ENCODE peak calls at places on chromosome 17, in six cellular contexts. O is trophoblast cell, D is IMR-90, B is H9, G is mesenchymal stem cell, Z is H1. R is an unnamed sample.

GRCh38 chr17:12388206-12388605 is 277.5 kb upstream of the MYOCD start:
- DNase-seq in G (peak), D (peak), O (no peak), B (no peak), Z (no peak), R (no peak)

GRCh38 chr17:75473246-75473645 is 16.8 kb downstream of the TMEM94 start:
- DNase-seq in Z (no peak), B (no peak), G (no peak), D (no peak), O (no peak), R (no peak)

GRCh38 chr17:76983075-76983411 is 114.8 kb downstream of the MGAT5B start:
- DNase-seq in O (no peak), B (no peak), D (no peak), Z (no peak), G (no peak), R (no peak)

GRCh38 chr17:332558-333322 is 19.9 kb downstream of the RPH3AL start:
- DNase-seq in O (no peak), G (peak), D (peak), Z (no peak), B (peak), R (no peak)

GRCh38 chr17:44095388-44095646 is 24.8 kb downstream of the G6PC3 start:
- DNase-seq in Z (no peak), G (no peak), D (no peak), O (no peak), B (no peak), R (no peak)

GRCh38 chr17:65547253-65547670 is 14.2 kb downstream of the AXIN2 start:
- DNase-seq in Z (no peak), O (no peak), D (peak), B (no peak), G (no peak), R (no peak)

GRCh38 chr17:7250655-7251329 is 742 bp downstream of the CTDNEP1 start:
- DNase-seq in Z (no peak), G (peak), O (no peak), D (no peak), B (no peak), R (no peak)

GRCh38 chr17:31581491-31581890 is 190.0 kb downstream of the RAB11FIP4 start:
- DNase-seq in B (peak), O (no peak), Z (no peak), G (no peak), D (peak), R (no peak)

GRCh38 chr17:42407289-42407836 is 15.7 kb downstream of the CAVIN1 start:
- DNase-seq in Z (no peak), O (no peak), D (peak), G (no peak), B (peak), R (no peak)

GRCh38 chr17:5424909-5425308 is 4.9 kb downstream of the RPAIN start:
- DNase-seq in Z (no peak), B (no peak), G (peak), D (peak), O (no peak), R (no peak)

GRCh38 chr17:73942668-73943415 is 260.6 kb upstream of the RPL38 start:
- DNase-seq in B (no peak), D (no peak), G (no peak), O (no peak), Z (no peak), R (no peak)

GRCh38 chr17:7034955-7035590 is 742 bp upstream of the SLC16A13 start:
- DNase-seq in B (no peak), G (no peak), D (no peak), Z (no peak), O (no peak), R (no peak)

GRCh38 chr17:78736526-78737079 is 45.5 kb downstream of the CYTH1 start:
- DNase-seq in Z (no peak), B (peak), D (no peak), G (no peak), O (peak), R (no peak)

GRCh38 chr17:64024781-64025731 is 4.6 kb upstream of the ICAM2 start:
- DNase-seq in Z (no peak), B (no peak), D (peak), O (peak), G (no peak), R (no peak)

GRCh38 chr17:57512258-57512657 is 232.8 kb downstream of the CCDC182 start:
- DNase-seq in B (no peak), O (no peak), G (no peak), Z (no peak), D (no peak), R (no peak)

GRCh38 chr17:34163681-34164080 is 91.4 kb upstream of the CCL2 start:
- DNase-seq in O (no peak), G (no peak), D (peak), B (peak), Z (no peak), R (peak)

GRCh38 chr17:40633871-40634270 is 13.7 kb downstream of the SMARCE1 start:
- DNase-seq in Z (no peak), O (no peak), G (no peak), D (peak), B (no peak), R (no peak)

GRCh38 chr17:74218436-74218835 is 5.1 kb downstream of the TTYH2 start:
- DNase-seq in G (no peak), O (no peak), Z (no peak), B (no peak), D (no peak), R (no peak)

GRCh38 chr17:39116224-39116623 is 35.2 kb downstream of the PLXDC1 start:
- DNase-seq in D (no peak), B (no peak), G (no peak), O (no peak), Z (no peak), R (no peak)

GRCh38 chr17:31261596-31261995 is 35.4 kb downstream of the OMG start:
- DNase-seq in B (no peak), O (no peak), G (no peak), D (no peak), Z (no peak), R (no peak)

GRCh38 chr17:9725575-9725974 is 65.8 kb downstream of the DHRS7C start:
- DNase-seq in O (no peak), G (no peak), D (no peak), Z (no peak), B (no peak), R (peak)

GRCh38 chr17:12180644-12181261 is 160.1 kb downstream of the MAP2K4 start:
- DNase-seq in B (no peak), Z (no peak), O (peak), D (peak), G (peak), R (peak)

GRCh38 chr17:247767-248166 is 66.3 kb upstream of the DOC2B start:
- DNase-seq in B (no peak), G (no peak), D (no peak), Z (no peak), O (no peak), R (no peak)

GRCh38 chr17:4948997-4949320 is 629 bp upstream of the PFN1 start:
- DNase-seq in Z (no peak), B (peak), D (peak), G (peak), O (peak), R (peak)

GRCh38 chr17:79706931-79707382 is 23.8 kb upstream of the ENPP7 start:
- DNase-seq in D (no peak), O (no peak), B (peak), Z (no peak), G (no peak), R (no peak)

GRCh38 chr17:14323522-14323981 is 22.7 kb downstream of the HS3ST3B1 start:
- DNase-seq in D (no peak), B (no peak), G (no peak), Z (no peak), O (no peak), R (no peak)

GRCh38 chr17:14321980-14322776 is 21.3 kb downstream of the HS3ST3B1 start:
- DNase-seq in D (no peak), B (no peak), G (no peak), O (no peak), Z (no peak), R (no peak)

GRCh38 chr17:14321476-14321949 is 20.6 kb downstream of the HS3ST3B1 start:
- DNase-seq in B (no peak), G (peak), D (no peak), Z (no peak), O (peak), R (no peak)

GRCh38 chr17:14329900-14330491 is 29.1 kb downstream of the HS3ST3B1 start:
- DNase-seq in D (no peak), Z (no peak), B (no peak), G (no peak), O (no peak), R (no peak)

GRCh38 chr17:14325618-14326167 is 24.8 kb downstream of the HS3ST3B1 start:
- DNase-seq in Z (no peak), B (no peak), G (no peak), D (no peak), O (no peak), R (no peak)
- H2AK5ac ChIP-seq in Z (peak), B (no peak), G (no peak), D (no peak), O (no peak), R (no peak)

GRCh38 chr17:50422738-50423137 is 3.3 kb upstream of the ACSF2 start:
- DNase-seq in D (no peak), G (no peak), Z (no peak), O (no peak), B (no peak), R (no peak)

GRCh38 chr17:50421308-50422031 is 4.5 kb upstream of the ACSF2 start:
- DNase-seq in G (peak), D (no peak), B (no peak), O (no peak), Z (no peak), R (no peak)

GRCh38 chr17:50424246-50425000 is 1.6 kb upstream of the ACSF2 start:
- DNase-seq in B (no peak), D (no peak), Z (no peak), O (no peak), G (peak), R (no peak)

GRCh38 chr17:50425001-50425681 is 877 bp upstream of the ACSF2 start:
- DNase-seq in G (no peak), B (no peak), O (no peak), D (no peak), Z (no peak), R (no peak)

GRCh38 chr17:50423553-50424159 is 2.4 kb upstream of the ACSF2 start:
- DNase-seq in B (no peak), G (peak), D (peak), O (peak), Z (no peak), R (no peak)
- H3K14ac ChIP-seq in B (no peak), G (peak), D (peak), O (no peak), Z (no peak), R (no peak)

DNA sequence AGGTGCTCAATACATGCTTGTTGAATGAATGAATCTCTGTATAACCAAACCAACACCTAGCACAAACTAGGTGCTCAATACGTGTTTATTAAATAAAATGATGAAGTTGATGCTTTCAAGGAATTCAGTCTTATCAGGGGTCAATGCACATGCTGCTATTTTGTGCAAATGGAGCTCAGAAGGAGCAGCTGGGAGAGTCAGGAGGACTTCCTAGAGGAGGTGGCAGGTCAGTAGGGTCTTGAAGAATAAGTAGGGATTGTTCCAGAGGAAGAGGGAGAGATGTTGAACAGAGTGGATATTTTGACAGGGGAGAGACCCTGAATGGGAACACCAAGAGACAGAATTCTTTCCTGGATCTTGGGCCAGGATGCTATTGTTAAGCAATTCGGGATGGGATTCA is 92.7 kb upstream of the LHX1 start:
- DNase-seq in Z (no peak), B (no peak), D (no peak), G (no peak), O (no peak), R (no peak)
- H2AK5ac ChIP-seq in Z (no peak), B (no peak), D (no peak), G (no peak), O (no peak), R (peak)

DNA sequence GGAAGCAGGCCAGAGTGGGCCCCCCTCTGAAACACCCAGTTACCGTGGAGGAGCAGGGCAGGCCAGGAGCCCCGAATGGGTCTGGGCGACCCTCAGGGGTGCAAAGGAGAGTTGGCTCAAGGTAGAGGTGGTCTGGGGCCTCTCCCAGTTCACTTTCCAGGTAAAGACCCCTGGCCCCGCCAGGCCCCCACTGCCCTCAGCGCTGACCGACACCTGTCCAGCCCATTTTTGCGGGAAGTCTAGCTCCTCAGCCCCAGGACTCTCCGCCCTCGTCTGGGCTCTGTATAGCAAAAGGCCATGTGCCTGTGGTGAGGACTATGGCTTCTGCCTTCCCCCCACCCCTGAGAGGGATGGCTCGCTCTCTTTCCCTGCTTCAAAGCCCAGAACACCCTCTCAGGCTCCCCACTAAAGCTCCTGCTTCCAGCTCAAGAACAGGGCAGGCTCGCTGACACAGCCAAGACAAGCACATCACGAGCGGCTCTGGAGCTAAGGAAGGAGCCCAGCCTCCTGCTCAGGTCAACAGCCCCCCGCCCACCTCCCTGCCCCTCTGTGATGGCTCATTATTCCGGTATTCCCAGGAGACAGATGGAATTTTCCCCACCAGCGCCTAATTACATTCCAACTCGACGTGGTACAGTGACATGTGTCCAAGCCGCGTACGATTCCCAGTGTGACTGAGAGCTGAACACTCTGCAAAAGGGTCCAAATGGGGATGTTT is 59.4 kb downstream of the RTN4RL1 start:
- DNase-seq in Z (no peak), G (no peak), D (no peak), O (peak), B (no peak), R (no peak)
- H3K14ac ChIP-seq in Z (no peak), G (no peak), D (no peak), O (peak), B (no peak), R (no peak)

DNA sequence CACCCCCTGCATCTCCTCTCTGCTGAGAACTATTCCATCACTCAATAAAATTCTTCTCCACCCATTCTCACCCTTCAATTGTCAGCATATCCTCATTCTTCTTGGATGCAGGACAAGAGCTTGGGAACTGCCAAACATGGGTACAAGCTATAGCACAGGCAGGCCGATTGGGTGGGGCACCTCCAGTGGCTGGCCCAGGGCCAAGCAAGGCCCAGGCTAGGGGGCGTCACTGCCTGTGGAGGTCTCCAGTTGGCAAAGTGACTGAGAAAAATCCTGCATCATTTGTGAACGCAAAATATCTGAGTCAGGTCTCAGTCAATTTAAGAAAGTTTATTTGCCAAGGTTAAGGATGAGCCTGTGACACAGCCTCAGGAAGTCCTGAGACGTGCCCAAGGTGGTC is 21.7 kb upstream of the DHRS7B start:
- DNase-seq in O (no peak), Z (no peak), B (peak), G (no peak), D (no peak), R (no peak)
- H2AK5ac ChIP-seq in O (no peak), Z (no peak), B (no peak), G (no peak), D (no peak), R (no peak)

GRCh38 chr17:55144518-55144917 is 120.2 kb upstream of the HLF start:
- DNase-seq in D (no peak), Z (no peak), G (no peak), B (no peak), O (no peak), R (no peak)
- H3K14ac ChIP-seq in D (no peak), Z (no peak), G (no peak), B (no peak), O (no peak), R (no peak)

DNA sequence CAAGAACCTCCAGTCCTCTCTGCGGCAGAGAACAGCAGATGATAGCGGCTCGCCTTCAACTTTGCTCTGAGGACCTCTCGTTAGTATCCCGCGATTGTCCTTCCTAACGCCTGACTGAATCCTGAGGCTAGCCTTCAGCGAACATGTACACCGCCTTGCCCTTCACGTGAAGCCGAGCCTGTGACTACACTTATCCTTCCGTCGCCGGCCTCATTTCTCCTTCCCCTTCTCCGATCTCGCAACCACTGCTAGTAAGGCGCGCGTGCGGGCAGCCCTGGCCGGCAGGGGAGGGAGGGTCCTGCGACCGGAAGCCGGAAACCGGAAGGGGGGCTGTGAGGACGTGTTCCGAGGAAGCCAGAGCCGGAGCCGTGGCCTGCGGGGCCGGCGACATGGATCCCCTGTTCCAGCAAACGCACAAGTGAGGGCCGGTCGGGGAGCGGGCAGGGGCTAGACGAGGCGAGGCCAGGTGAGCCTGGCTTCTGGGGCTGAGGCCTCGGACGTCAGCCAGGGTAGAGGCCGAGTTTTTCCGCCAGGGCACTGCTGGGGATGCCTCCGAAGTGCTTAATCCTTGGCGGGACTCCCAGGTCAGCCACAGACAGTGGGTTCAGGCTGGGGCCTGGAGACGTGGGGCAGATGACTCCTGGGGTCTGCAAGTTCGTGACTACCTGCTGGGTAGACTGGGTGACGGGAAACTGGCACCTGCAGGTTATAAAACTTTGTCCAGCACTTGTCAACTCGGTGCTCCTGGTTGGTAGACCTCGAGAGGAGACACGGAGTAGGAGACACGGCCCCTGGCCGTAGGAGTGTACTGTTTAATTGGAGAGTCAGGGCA is at the start of gene GOSR2:
- DNase-seq in O (peak), G (peak), D (peak), Z (peak), B (peak), R (peak)
- H2AK5ac ChIP-seq in O (peak), G (no peak), D (peak), Z (no peak), B (no peak), R (peak)

DNA sequence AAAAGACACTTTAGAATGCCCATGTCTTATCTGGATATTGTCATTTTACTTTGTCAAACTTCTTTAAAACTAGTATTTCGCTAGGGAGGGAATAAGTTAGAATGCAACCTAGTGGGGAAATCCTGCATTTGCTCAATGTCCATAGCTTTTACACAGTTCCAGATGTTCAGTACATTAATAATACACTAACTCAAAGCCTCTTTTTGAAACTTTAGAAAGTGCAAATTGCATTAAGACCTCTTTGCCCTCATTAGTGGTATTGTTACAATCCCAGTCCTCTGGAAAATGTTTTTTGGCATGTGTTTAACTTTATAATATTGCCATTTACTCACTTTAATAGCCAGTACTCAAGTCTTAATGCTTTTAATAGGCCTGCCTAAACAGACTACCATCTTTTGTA is 106.8 kb downstream of the BRIP1 start:
- DNase-seq in B (no peak), D (no peak), O (no peak), Z (no peak), G (no peak), R (no peak)
- H3K14ac ChIP-seq in B (no peak), D (no peak), O (no peak), Z (no peak), G (no peak), R (no peak)

R was measured in neuronal stem cell.